ENCODE peak calls at places on chromosomes 11 and 22, in seven cellular contexts. E is uterus; Z is upper lobe of left lung; X is stomach; K is GM23338; N is naive thymus-derived CD4-positive, alpha-beta T cell; J is tibial nerve. R is an unnamed sample. For H3K27me3, the result is how much of the 10 kb centered on the place peaks cover.

GRCh38 chr22:34414467-34415440 is 494.5 kb upstream of the LARGE1 start:
- DNase-seq in E (no peak), Z (no peak), X (no peak), K (peak), N (no peak), J (no peak), R (peak)

GRCh38 chr22:38136607-38137006 is 26.1 kb upstream of the BAIAP2L2 start:
- DNase-seq in E (no peak), Z (no peak), X (no peak), K (no peak), N (no peak), J (no peak), R (no peak)

GRCh38 chr11:48116843-48117242 is 99.8 kb upstream of the OR4B1 start:
- DNase-seq in E (no peak), Z (no peak), X (no peak), K (peak), N (no peak), J (no peak), R (peak)

GRCh38 chr11:11020747-11021149 is 162.9 kb upstream of the ZBED5 start:
- DNase-seq in E (no peak), Z (no peak), X (no peak), K (peak), N (no peak), J (no peak), R (no peak)

GRCh38 chr22:19693581-19693980 is 20.7 kb upstream of the SEPTIN5 start:
- DNase-seq in E (no peak), Z (no peak), X (no peak), K (no peak), N (no peak), J (no peak), R (no peak)

GRCh38 chr11:41382927-41383326 is 76.5 kb downstream of the LRRC4C start:
- DNase-seq in E (no peak), Z (no peak), X (no peak), K (peak), N (no peak), J (no peak), R (no peak)

GRCh38 chr22:27800250-27801131 is 1.1 kb downstream of the MN1 start:
- DNase-seq in E (peak), Z (peak), X (no peak), K (no peak), N (no peak), J (no peak), R (peak)

GRCh38 chr11:72391638-72392423 is 42.5 kb downstream of the CLPB start:
- DNase-seq in E (no peak), Z (peak), X (no peak), K (no peak), N (no peak), J (no peak), R (no peak)

GRCh38 chr22:42168476-42168875 is 37.9 kb upstream of the CYP2D6 start:
- DNase-seq in E (no peak), Z (no peak), X (no peak), K (no peak), N (no peak), J (no peak), R (peak)

GRCh38 chr22:20589614-20590476 is 82.4 kb downstream of the MED15 start:
- DNase-seq in E (no peak), Z (no peak), X (no peak), K (no peak), N (no peak), J (no peak), R (no peak)

GRCh38 chr11:121105063-121105480 is 4.0 kb downstream of the TECTA start:
- DNase-seq in E (peak), Z (no peak), X (no peak), K (no peak), N (no peak), J (peak), R (no peak)

GRCh38 chr11:1335264-1335810 is 25.9 kb upstream of the TOLLIP start:
- DNase-seq in E (no peak), Z (peak), X (no peak), K (no peak), N (no peak), J (no peak), R (no peak)

GRCh38 chr22:37197451-37198289 is 9.6 kb upstream of the C1QTNF6 start:
- DNase-seq in E (peak), Z (no peak), X (peak), K (no peak), N (no peak), J (no peak), R (peak)

GRCh38 chr11:48006301-48006992 is 26.1 kb downstream of the PTPRJ start:
- DNase-seq in E (peak), Z (no peak), X (no peak), K (no peak), N (no peak), J (no peak), R (no peak)

GRCh38 chr11:120280566-120281160 is 40.7 kb downstream of the POU2F3 start:
- DNase-seq in E (no peak), Z (no peak), X (no peak), K (no peak), N (no peak), J (no peak), R (no peak)

GRCh38 chr11:17443926-17444690 is 32.5 kb downstream of the ABCC8 start:
- DNase-seq in E (no peak), Z (peak), X (no peak), K (no peak), N (no peak), J (no peak), R (no peak)

GRCh38 chr11:117384045-117384444 is 56.4 kb downstream of the CEP164 start:
- DNase-seq in E (peak), Z (no peak), X (no peak), K (no peak), N (no peak), J (no peak), R (no peak)

GRCh38 chr11:128324531-128325141 is 262.7 kb downstream of the ETS1 start:
- DNase-seq in E (no peak), Z (peak), X (no peak), K (no peak), N (peak), J (no peak), R (no peak)

GRCh38 chr11:3894128-3894731 is 38.8 kb downstream of the STIM1 start:
- DNase-seq in E (no peak), Z (no peak), X (no peak), K (no peak), N (peak), J (no peak), R (no peak)

GRCh38 chr22:47276219-47276843 is 513.9 kb downstream of the TBC1D22A start:
- DNase-seq in E (no peak), Z (no peak), X (no peak), K (no peak), N (no peak), J (no peak), R (no peak)

GRCh38 chr11:72741849-72742521 is 10.2 kb downstream of the ARAP1 start:
- DNase-seq in E (no peak), Z (no peak), X (no peak), K (no peak), N (no peak), J (no peak), R (no peak)

GRCh38 chr11:106468091-106468490 is 390.6 kb downstream of the AASDHPPT start:
- DNase-seq in E (no peak), Z (no peak), X (no peak), K (no peak), N (no peak), J (no peak), R (no peak)

GRCh38 chr11:76641905-76642304 is 28.6 kb downstream of the LRRC32 start:
- DNase-seq in E (no peak), Z (no peak), X (no peak), K (no peak), N (no peak), J (no peak), R (no peak)

GRCh38 chr22:32700186-32700882 is 101.2 kb upstream of the TIMP3 start:
- DNase-seq in E (peak), Z (no peak), X (no peak), K (no peak), N (no peak), J (no peak), R (no peak)

GRCh38 chr11:119671561-119672015 is 57.4 kb downstream of the NECTIN1 start:
- DNase-seq in E (no peak), Z (no peak), X (no peak), K (no peak), N (no peak), J (no peak), R (no peak)

GRCh38 chr11:113176971-113177370 is 137.4 kb upstream of the TTC12 start:
- DNase-seq in E (no peak), Z (no peak), X (no peak), K (no peak), N (no peak), J (no peak), R (no peak)

GRCh38 chr11:125886997-125887372 is 483 bp upstream of the HYLS1 start:
- DNase-seq in E (peak), Z (peak), X (no peak), K (peak), N (no peak), J (no peak), R (peak)

GRCh38 chr11:61364012-61364396 is 1.8 kb downstream of the TMEM138 start:
- DNase-seq in E (no peak), Z (no peak), X (no peak), K (no peak), N (no peak), J (no peak), R (no peak)

GRCh38 chr22:48057116-48057835 is 1294.8 kb downstream of the TBC1D22A start:
- DNase-seq in E (no peak), Z (peak), X (no peak), K (no peak), N (no peak), J (no peak), R (no peak)

GRCh38 chr22:20531154-20531403 is 23.7 kb downstream of the MED15 start:
- DNase-seq in E (no peak), Z (no peak), X (no peak), K (no peak), N (no peak), J (no peak), R (no peak)

GRCh38 chr22:48082284-48082683 is 1319.8 kb downstream of the TBC1D22A start:
- DNase-seq in E (no peak), Z (no peak), X (no peak), K (no peak), N (no peak), J (no peak), R (no peak)

GRCh38 chr22:38513063-38513462 is 7.0 kb upstream of the DDX17 start:
- DNase-seq in E (no peak), Z (no peak), X (no peak), K (peak), N (peak), J (no peak), R (peak)

GRCh38 chr11:100586346-100587101 is 100.6 kb upstream of the ARHGAP42 start:
- DNase-seq in E (no peak), Z (no peak), X (no peak), K (no peak), N (no peak), J (no peak), R (no peak)

GRCh38 chr11:67611704-67612587 is 5.2 kb downstream of the NDUFV1 start:
- DNase-seq in E (no peak), Z (peak), X (no peak), K (no peak), N (no peak), J (no peak), R (no peak)

GRCh38 chr11:108926522-108927380 is 261.9 kb downstream of the DDX10 start:
- DNase-seq in E (no peak), Z (no peak), X (no peak), K (peak), N (no peak), J (no peak), R (no peak)

GRCh38 chr11:2995091-2995561 is 3.0 kb upstream of the NAP1L4 start:
- DNase-seq in E (no peak), Z (no peak), X (peak), K (peak), N (no peak), J (no peak), R (peak)

GRCh38 chr11:95993438-95994339 is 69.8 kb upstream of the MTMR2 start:
- DNase-seq in E (no peak), Z (no peak), X (no peak), K (no peak), N (no peak), J (no peak), R (no peak)

GRCh38 chr11:72826942-72827480 is 12.8 kb downstream of the ATG16L2 start:
- DNase-seq in E (no peak), Z (no peak), X (no peak), K (no peak), N (no peak), J (no peak), R (no peak)

GRCh38 chr11:42338056-42338455 is 878.6 kb upstream of the LRRC4C start:
- DNase-seq in E (no peak), Z (no peak), X (no peak), K (no peak), N (no peak), J (no peak), R (no peak)

DNA sequence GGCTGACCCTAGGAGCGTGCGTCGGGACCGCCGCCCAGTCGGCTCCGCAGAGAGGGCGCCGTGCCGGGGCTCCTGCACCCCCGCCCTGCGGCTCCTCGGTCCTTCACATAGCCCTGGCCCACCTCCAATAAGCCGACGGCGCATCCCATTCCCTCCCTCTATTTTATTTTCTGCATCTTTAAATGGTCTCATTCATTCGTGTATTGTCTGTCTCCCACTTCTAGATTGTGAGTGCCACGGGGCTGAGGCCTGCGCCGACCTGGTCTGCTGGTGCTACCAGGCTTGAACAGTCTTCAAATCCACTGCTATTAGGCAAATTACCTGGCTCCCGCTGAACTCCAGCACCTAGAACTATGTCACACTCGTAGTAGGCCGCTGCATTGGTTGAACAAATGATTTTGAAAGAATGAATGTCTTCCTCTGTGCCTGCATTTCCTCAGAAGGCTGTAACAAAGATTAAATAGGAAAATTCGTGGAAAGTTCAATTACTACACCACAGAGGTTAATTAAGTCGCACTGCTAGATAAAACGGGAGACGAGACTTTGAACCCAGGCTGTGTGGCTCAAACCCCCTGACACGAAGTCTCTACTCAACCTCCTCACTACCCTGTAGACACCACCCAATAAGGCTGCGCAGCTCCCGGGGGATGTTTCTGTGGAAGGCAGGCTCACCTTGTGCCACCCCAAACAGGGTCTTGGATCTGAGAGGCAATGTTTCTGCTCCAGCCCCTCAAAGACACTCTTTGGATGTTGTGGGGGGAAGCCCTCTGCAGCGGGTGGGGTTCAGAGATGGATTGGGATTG is 1.2 kb upstream of the PPP1R14B start:
- DNase-seq in E (no peak), Z (no peak), X (no peak), K (no peak), N (no peak), J (no peak), R (no peak)
- H3K27me3 ChIP-seq in E (under half), Z (under half), X (under half), K (under half), N (under half), J (under half), R (under half)

GRCh38 chr11:70482529-70482917 is 84.2 kb downstream of the CTTN start:
- DNase-seq in E (no peak), Z (no peak), X (no peak), K (no peak), N (no peak), J (no peak), R (no peak)
- H3K27me3 ChIP-seq in E (under half), Z (under half), X (under half), K (under half), N (under half), J (under half), R (under half)

DNA sequence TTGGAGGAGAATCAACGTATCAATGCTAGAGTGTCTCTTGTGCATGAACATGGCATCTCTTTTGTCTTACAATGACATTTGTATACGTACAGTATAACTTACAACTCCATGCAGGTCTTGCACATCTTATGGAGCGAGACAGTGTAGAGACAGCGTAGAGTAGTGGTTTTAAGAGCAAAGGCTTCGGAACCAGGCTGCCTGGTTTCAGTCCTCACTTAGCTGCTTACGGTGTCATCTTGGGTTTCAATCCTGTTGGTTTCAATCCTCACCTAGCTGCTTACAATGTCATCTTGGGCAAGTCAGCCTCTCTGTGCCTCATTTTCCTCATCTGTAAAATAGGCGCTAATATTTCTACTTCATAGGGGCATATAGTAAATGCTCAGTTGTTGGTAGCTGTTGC is 98.2 kb downstream of the PACS1 start:
- DNase-seq in E (no peak), Z (no peak), X (no peak), K (no peak), N (no peak), J (no peak), R (no peak)
- H3K27me3 ChIP-seq in E (under half), Z (under half), X (under half), K (under half), N (under half), J (under half), R (under half)

DNA sequence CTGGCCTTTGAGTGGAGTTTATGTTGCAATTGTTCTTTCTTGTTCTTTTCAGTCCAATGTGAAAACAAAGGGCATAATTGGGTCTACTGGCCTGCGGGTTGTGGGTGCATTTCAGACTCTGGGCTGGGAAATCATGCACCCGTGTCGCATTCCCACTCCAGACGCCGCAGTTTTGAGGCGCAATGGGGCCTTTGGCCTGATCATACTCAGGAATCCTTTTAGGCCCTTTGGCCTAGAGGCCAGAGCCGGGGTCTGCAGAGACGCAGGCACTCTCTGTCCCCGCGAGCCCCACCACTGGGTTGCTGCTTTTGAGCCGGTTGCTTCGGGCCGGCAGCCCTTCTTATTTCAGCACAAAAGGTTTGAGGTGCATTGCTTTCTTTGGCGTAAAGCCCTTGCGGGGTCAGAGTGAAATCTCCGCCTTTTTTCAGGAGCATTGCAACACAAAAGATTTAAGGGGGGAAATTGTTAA is 48.4 kb upstream of the DBX1 start:
- DNase-seq in E (no peak), Z (peak), X (no peak), K (peak), N (no peak), J (no peak), R (peak)
- H3K27me3 ChIP-seq in E (under half), Z (under half), X (under half), K (half or more), N (under half), J (under half), R (half or more)

DNA sequence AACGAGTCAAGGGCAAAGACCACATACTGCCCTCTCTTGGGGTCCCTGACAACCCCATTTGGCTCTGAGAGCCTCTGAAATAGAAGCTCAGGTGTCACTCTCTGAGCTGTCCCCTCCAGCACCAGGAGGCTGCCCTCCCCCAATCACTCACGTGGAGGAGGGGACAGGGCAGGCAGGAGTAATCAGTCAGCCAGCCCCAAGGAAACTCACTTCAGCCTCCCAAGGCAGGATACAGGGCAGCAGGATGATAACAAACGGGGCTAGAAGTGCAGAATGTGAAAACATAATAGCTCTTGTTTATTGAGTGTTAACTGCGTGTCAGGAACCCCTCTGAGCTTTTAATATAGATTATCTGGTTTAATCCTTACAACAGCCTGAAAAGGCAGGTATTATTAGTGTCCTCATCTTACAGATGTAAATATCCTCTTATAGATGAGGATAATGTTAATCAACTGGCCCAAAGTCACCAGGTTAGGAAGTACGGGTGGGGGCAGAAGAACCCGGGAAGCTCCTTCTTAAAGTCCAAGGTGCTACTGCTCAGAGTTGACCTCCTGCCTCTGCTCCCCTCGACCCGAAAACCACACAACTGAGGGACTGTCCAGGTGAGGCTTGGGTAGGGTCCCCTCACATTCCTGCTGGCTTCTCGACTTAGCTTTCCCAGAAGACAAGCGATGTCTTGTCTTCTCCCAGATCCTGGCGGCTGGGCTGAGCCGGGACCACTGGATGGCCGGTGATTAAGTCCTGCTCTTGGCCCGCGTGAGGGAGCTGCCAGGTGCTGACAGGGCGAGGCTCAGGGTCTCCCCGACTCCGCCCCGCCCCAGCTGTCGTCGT is 2.7 kb downstream of the CHRM4 start:
- DNase-seq in E (no peak), Z (no peak), X (no peak), K (peak), N (no peak), J (no peak), R (peak)
- H3K27me3 ChIP-seq in E (under half), Z (under half), X (under half), K (half or more), N (under half), J (half or more), R (under half)

GRCh38 chr11:58493676-58494075 is 14.2 kb downstream of the OR5B21 start:
- DNase-seq in E (no peak), Z (no peak), X (no peak), K (no peak), N (no peak), J (no peak), R (no peak)

GRCh38 chr11:58494096-58494495 is 13.8 kb downstream of the OR5B21 start:
- DNase-seq in E (no peak), Z (no peak), X (no peak), K (no peak), N (no peak), J (no peak), R (no peak)

GRCh38 chr11:58495906-58496305 is 12.0 kb downstream of the OR5B21 start:
- DNase-seq in E (no peak), Z (no peak), X (no peak), K (no peak), N (no peak), J (no peak), R (peak)

GRCh38 chr11:58485961-58486360 is 21.9 kb downstream of the OR5B21 start:
- DNase-seq in E (no peak), Z (no peak), X (no peak), K (no peak), N (no peak), J (no peak), R (no peak)

GRCh38 chr11:58490827-58491226 is 17.1 kb downstream of the OR5B21 start:
- DNase-seq in E (no peak), Z (no peak), X (no peak), K (no peak), N (no peak), J (no peak), R (no peak)
- H3K27me3 ChIP-seq in E (under half), Z (under half), X (under half), K (under half), N (under half), J (under half), R (under half)

GRCh38 chr22:22092974-22093373 is 110.4 kb upstream of the TOP3B start:
- DNase-seq in E (no peak), Z (no peak), X (no peak), K (no peak), N (no peak), J (no peak), R (no peak)
- H3K27me3 ChIP-seq in E (under half), Z (under half), X (under half), K (half or more), N (under half), J (under half), R (half or more)

GRCh38 chr22:39686178-39686620 is 115.6 kb downstream of the CACNA1I start:
- DNase-seq in E (no peak), Z (no peak), X (no peak), K (no peak), N (no peak), J (no peak), R (no peak)
- H3K27me3 ChIP-seq in E (under half), Z (under half), X (under half), K (under half), N (under half), J (half or more), R (under half)

R was measured in H7.